ENCODE peak calls at places on chromosomes 2 and 18, in seven cellular contexts. W is lower leg skin, X is breast epithelium, L is transverse colon, O is IMR-90, B is gastrocnemius medialis, Z is NB4. R is an unnamed sample.

GRCh38 chr18:76361219-76361618 is 133.8 kb downstream of the ZNF516 start:
- DNase-seq in W (no peak), X (no peak), L (no peak), O (no peak), B (no peak), Z (no peak), R (no peak)

GRCh38 chr18:22465859-22466602 is 48.3 kb upstream of the CTAGE1 start:
- DNase-seq in W (no peak), X (no peak), L (no peak), O (peak; percentile 98), B (peak; percentile 54), Z (peak; percentile 5), R (peak; percentile 63)

GRCh38 chr2:38709515-38710194 is 41.5 kb downstream of the SRSF7 start:
- DNase-seq in W (no peak), X (no peak), L (no peak), O (no peak), B (no peak), Z (no peak), R (no peak)

GRCh38 chr2:95275601-95276243 is 1.5 kb downstream of the PROM2 start:
- DNase-seq in W (peak; percentile 84), X (peak; percentile 76), L (peak; percentile 47), O (no peak), B (peak; percentile 2), Z (no peak), R (no peak)

GRCh38 chr2:127482031-127482430 is 44.3 kb downstream of the IWS1 start:
- DNase-seq in W (no peak), X (no peak), L (no peak), O (no peak), B (no peak), Z (no peak), R (no peak)

GRCh38 chr2:101613073-101613704 is 84.3 kb upstream of the MAP4K4 start:
- DNase-seq in W (no peak), X (no peak), L (no peak), O (no peak), B (no peak), Z (no peak), R (no peak)

GRCh38 chr2:68319397-68320117 is at the start of gene CNRIP1:
- DNase-seq in W (peak; percentile 94), X (no peak), L (peak; percentile 46), O (peak; percentile 83), B (peak; percentile 55), Z (peak; percentile 72), R (peak; percentile 82)

GRCh38 chr2:172425336-172425735 is 2.0 kb upstream of the ITGA6 start:
- DNase-seq in W (no peak), X (no peak), L (no peak), O (no peak), B (no peak), Z (peak; percentile 21), R (no peak)

GRCh38 chr2:233448220-233448559 is 93.9 kb downstream of the DGKD start:
- DNase-seq in W (peak; percentile 71), X (no peak), L (no peak), O (no peak), B (peak; percentile 25), Z (peak; percentile 55), R (no peak)

GRCh38 chr2:157056200-157056676 is 201.3 kb upstream of the GALNT5 start:
- DNase-seq in W (no peak), X (no peak), L (no peak), O (peak; percentile 75), B (no peak), Z (no peak), R (no peak)

GRCh38 chr18:63881851-63882250 is 5.7 kb upstream of the SERPINB2 start:
- DNase-seq in W (no peak), X (no peak), L (no peak), O (peak; percentile 65), B (no peak), Z (no peak), R (no peak)

GRCh38 chr18:48636436-48636835 is 97.6 kb downstream of the CTIF start:
- DNase-seq in W (peak; percentile 61), X (no peak), L (no peak), O (no peak), B (no peak), Z (no peak), R (no peak)

GRCh38 chr18:8610442-8610801 is 1.2 kb downstream of the RAB12 start:
- DNase-seq in W (no peak), X (no peak), L (peak; percentile 14), O (peak; percentile 19), B (peak; percentile 71), Z (peak; percentile 40), R (no peak)

DNA sequence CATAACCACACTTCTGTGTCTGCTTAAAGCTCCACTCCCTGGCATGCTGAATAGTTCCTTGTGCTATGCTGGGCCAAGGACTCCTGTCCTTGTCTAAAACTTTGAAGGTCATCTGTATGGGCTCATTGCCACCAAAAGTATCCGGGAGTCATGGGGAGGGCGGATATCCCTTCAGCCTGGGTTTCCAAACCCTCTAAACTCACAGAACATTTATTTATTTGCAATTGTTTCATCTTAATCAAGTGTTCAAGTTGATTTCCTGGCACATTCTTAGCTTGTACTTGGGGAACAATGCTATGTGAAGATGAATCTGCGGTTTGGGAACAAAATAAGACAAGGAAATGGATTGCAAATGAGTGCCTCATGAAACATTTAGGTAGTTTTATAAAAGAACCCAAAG is 1.8 kb downstream of the NOSTRIN start:
- DNase-seq in W (no peak), X (no peak), L (no peak), O (no peak), B (no peak), Z (no peak), R (no peak)
- TF ChIP-seq POLR2A in W (no peak), X (no peak), L (no peak), O (no peak), B (no peak), Z (no peak), R (no peak)

DNA sequence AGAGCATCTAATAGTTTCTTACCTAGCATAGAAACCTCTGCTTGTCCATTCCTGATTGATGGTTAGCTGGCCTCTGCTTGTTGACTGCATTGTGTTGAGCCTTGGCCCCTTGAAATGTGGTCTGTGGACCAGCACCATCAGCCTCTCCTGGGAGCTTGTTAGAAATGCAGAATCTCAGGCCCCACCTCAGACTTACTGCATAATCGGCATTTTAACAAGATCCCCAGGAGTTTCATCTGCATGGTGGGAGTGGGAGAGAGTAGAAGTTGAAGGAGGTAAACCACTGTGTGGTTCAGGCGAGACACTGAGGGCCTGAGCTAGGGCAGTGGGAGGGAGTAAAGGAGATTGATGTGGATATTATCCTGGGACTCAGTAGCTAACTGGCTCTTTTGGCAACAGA is 20.7 kb downstream of the PHLPP1 start:
- DNase-seq in W (no peak), X (no peak), L (no peak), O (no peak), B (no peak), Z (no peak), R (no peak)
- H3K4me3 ChIP-seq in W (no peak overlapping the region), X (no peak overlapping the region), L (no peak overlapping the region), O (no peak overlapping the region), B (no peak overlapping the region), Z (no peak overlapping the region), R (no peak overlapping the region)

DNA sequence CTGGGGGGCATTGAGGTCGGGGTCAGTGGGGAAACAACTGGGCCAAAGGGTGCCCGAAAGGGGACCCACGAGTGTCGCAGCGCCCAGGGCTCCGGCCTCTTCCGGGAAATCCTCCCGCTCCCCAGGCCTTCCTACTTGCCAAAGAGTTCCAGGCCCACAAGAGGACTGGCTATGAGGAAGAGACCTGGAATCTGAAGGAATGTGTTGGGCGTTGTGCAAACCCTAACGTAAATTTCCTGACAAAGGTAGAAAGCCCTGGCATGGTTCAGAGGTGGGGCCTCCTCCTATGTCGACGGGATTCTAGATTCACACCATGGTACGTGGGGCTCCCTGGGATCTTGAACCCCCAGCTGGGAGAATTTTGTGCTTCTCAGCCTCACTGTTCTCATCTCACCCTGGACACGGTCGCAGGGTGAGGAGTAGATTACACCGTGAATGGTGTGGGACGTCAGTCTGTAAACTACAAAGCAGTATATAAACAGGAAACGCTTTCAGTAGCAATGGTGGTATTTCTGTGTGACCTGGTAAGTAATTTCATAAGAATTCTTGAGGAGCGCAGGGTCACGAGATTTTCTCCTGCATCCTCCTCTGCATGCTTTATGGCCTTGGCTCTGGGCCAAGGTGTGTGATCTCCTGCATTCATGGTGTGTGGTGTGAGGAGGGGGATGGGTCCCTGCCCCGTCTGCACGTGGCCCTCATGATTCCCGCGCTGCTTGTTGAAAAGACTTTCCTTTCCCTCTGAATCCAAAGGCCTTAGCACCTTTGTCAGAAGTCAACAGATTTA is 868 bp downstream of the HSBP1L1 start:
- DNase-seq in W (no peak), X (peak; percentile 42), L (peak; percentile 80), O (peak; percentile 91), B (no peak), Z (no peak), R (no peak)
- TF ChIP-seq POLR2A in W (no peak), X (no peak), L (peak; percentile 46), O (peak; percentile 32), B (no peak), Z (no peak), R (no peak)

GRCh38 chr18:70663141-70663540 is 374.3 kb downstream of the SOCS6 start:
- DNase-seq in W (no peak), X (no peak), L (no peak), O (no peak), B (no peak), Z (no peak), R (no peak)

GRCh38 chr18:70662588-70662987 is 373.7 kb downstream of the SOCS6 start:
- DNase-seq in W (no peak), X (no peak), L (no peak), O (no peak), B (no peak), Z (no peak), R (no peak)

DNA sequence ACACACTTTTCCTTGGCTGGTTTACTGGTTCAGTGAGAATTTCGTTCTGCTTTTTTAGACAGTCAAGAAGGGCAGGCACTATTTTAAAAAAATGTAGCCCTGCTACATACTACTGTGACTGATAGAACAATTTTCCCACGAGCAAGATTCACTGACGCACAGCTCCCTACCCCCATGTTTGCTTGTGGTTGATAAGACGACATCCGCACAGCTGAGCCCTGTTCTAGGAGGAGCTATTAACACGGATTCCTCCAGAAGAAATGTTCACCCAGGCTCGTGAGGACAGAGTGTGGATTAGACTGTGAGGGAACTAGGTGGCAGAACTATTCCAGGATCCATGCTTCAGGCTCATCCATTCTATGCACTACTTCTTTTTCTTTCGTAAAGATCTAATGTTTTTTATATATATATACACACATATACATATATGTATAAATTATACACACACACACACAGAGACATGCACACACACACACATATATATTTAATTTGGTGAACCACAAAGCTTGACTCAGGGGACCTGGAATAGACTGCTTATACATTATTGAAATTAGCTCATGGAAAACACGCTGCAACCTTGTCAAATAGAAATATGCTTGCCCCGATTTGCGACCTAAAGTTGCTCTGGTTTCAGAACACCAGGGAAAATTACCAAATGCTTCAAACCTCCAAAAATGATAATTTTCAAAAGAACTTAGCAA is 370.3 kb downstream of the SOCS6 start:
- DNase-seq in W (no peak), X (no peak), L (no peak), O (peak; percentile 7), B (no peak), Z (no peak), R (no peak)
- H3K4me3 ChIP-seq in W (no peak overlapping the region), X (no peak overlapping the region), L (no peak overlapping the region), O (no peak overlapping the region), B (no peak overlapping the region), Z (no peak overlapping the region), R (no peak overlapping the region)

R was measured in heart left ventricle.